ENCODE peak calls at places on chromosome 2, in nine cellular contexts. W, X, U, Y, Q, A, P, D and C are unnamed samples. For H3K36me3, the result is how much of the 10 kb centered on the place peaks cover.

GRCh38 chr2:8441986-8442385 is 239.9 kb upstream of the ID2 start:
- DNase-seq in D (peak), U (no peak), W (no peak), X (no peak), Y (no peak), P (no peak), Q (no peak), A (no peak), C (peak)

GRCh38 chr2:110157153-110157793 is 41.7 kb upstream of the MALL start:
- DNase-seq in P (peak), Q (peak), Y (no peak), W (peak), A (no peak), X (no peak), D (no peak), U (peak), C (no peak)

GRCh38 chr2:38441346-38441745 is 64.3 kb upstream of the ATL2 start:
- DNase-seq in Q (no peak), P (no peak), Y (no peak), W (no peak), X (no peak), D (no peak), U (no peak), A (no peak), C (no peak)

GRCh38 chr2:165700511-165700910 is 93.5 kb downstream of the GALNT3 start:
- DNase-seq in X (no peak), Q (no peak), D (no peak), Y (no peak), A (no peak), W (no peak), P (peak), U (no peak), C (no peak)

GRCh38 chr2:215401896-215402379 is 33.9 kb downstream of the FN1 start:
- DNase-seq in U (no peak), Y (no peak), W (peak), A (no peak), P (no peak), X (no peak), D (no peak), Q (no peak), C (no peak)

GRCh38 chr2:162888641-162889040 is 50.1 kb upstream of the KCNH7 start:
- DNase-seq in U (no peak), Y (no peak), Q (no peak), P (peak), W (no peak), D (no peak), X (no peak), A (no peak), C (no peak)

GRCh38 chr2:196088209-196088608 is 19.6 kb upstream of the DNAH7 start:
- DNase-seq in A (no peak), D (no peak), P (no peak), W (no peak), Q (no peak), Y (no peak), U (peak), X (no peak), C (no peak)

GRCh38 chr2:165825041-165825440 is 31.0 kb upstream of the GALNT3 start:
- DNase-seq in W (no peak), A (no peak), Q (no peak), U (no peak), D (no peak), P (peak), Y (no peak), X (no peak), C (no peak)

GRCh38 chr2:138042311-138042710 is 78.0 kb downstream of the HNMT start:
- DNase-seq in P (no peak), Q (no peak), X (no peak), A (no peak), W (no peak), U (no peak), Y (no peak), D (no peak), C (no peak)

GRCh38 chr2:71843391-71843850 is 304.2 kb downstream of the CYP26B1 start:
- DNase-seq in X (no peak), D (no peak), Q (no peak), Y (no peak), P (no peak), A (no peak), W (no peak), U (no peak), C (no peak)

GRCh38 chr2:144474017-144474416 is 45.9 kb downstream of the ZEB2 start:
- DNase-seq in Y (no peak), D (no peak), W (no peak), Q (no peak), X (no peak), U (no peak), P (peak), A (no peak), C (no peak)

GRCh38 chr2:124542932-124543640 is 518.0 kb downstream of the CNTNAP5 start:
- DNase-seq in P (no peak), A (no peak), X (no peak), W (no peak), Y (no peak), Q (no peak), U (no peak), D (no peak), C (no peak)

GRCh38 chr2:62216113-62216512 is 20.2 kb downstream of the B3GNT2 start:
- DNase-seq in A (no peak), X (no peak), D (no peak), Y (no peak), W (no peak), U (no peak), Q (no peak), P (no peak), C (no peak)

GRCh38 chr2:166338831-166339339 is 36.9 kb downstream of the SCN9A start:
- DNase-seq in Y (no peak), Q (no peak), U (no peak), W (no peak), D (no peak), X (no peak), A (no peak), P (no peak), C (no peak)

GRCh38 chr2:27489118-27489497 is 435 bp downstream of the IFT172 start:
- DNase-seq in U (no peak), W (peak), X (no peak), Y (no peak), D (no peak), P (peak), A (no peak), Q (no peak), C (no peak)

GRCh38 chr2:62465741-62466500 is 40.1 kb downstream of the TMEM17 start:
- DNase-seq in P (no peak), W (no peak), A (no peak), D (no peak), U (no peak), Q (no peak), Y (no peak), X (no peak), C (peak)

GRCh38 chr2:156333274-156333950 is 891 bp upstream of the NR4A2 start:
- DNase-seq in W (peak), Y (no peak), X (no peak), U (no peak), Q (no peak), A (no peak), D (no peak), P (no peak), C (no peak)

GRCh38 chr2:41926614-41927580 is 120.9 kb upstream of the PKDCC start:
- DNase-seq in Q (no peak), P (no peak), W (no peak), U (peak), Y (no peak), X (no peak), D (no peak), A (no peak), C (peak)

GRCh38 chr2:137173514-137173913 is 408.2 kb downstream of the THSD7B start:
- DNase-seq in U (no peak), Q (no peak), X (no peak), D (no peak), P (peak), W (no peak), Y (no peak), A (no peak), C (no peak)

GRCh38 chr2:74577448-74577847 is 22.9 kb downstream of the DOK1 start:
- DNase-seq in X (no peak), P (no peak), Y (no peak), W (no peak), Q (no peak), A (no peak), D (no peak), U (no peak), C (no peak)

GRCh38 chr2:14951569-14952285 is 319.2 kb downstream of the LRATD1 start:
- DNase-seq in D (no peak), Q (no peak), X (no peak), U (no peak), Y (no peak), W (no peak), A (no peak), P (no peak), C (no peak)

GRCh38 chr2:222797308-222797707 is 63.5 kb upstream of the ACSL3 start:
- DNase-seq in P (peak), A (no peak), Q (no peak), Y (no peak), D (no peak), W (peak), X (no peak), U (no peak), C (no peak)

GRCh38 chr2:218569038-218569431 is 396 bp downstream of the CNOT9 start:
- DNase-seq in A (peak), Q (peak), U (peak), D (peak), P (peak), X (peak), W (peak), Y (no peak), C (peak)

GRCh38 chr2:74399785-74400184 is 19.7 kb upstream of the DCTN1 start:
- DNase-seq in U (no peak), P (peak), A (no peak), Y (no peak), W (no peak), Q (no peak), D (no peak), X (no peak), C (no peak)

GRCh38 chr2:86017901-86018896 is 87.5 kb downstream of the POLR1A start:
- DNase-seq in P (no peak), D (peak), Q (peak), A (peak), W (no peak), U (peak), Y (no peak), X (no peak), C (peak)

GRCh38 chr2:3078684-3079083 is 298.9 kb downstream of the EIPR1 start:
- DNase-seq in W (no peak), Q (no peak), P (peak), U (no peak), A (no peak), Y (no peak), D (no peak), X (no peak), C (no peak)

GRCh38 chr2:63124850-63125249 is 74.2 kb downstream of the OTX1 start:
- DNase-seq in X (no peak), W (no peak), U (no peak), Q (no peak), D (no peak), A (no peak), P (no peak), Y (no peak), C (no peak)

GRCh38 chr2:200288670-200289429 is 17.6 kb upstream of the SPATS2L start:
- DNase-seq in X (no peak), W (no peak), A (peak), P (no peak), D (no peak), U (no peak), Q (peak), Y (no peak), C (no peak)

GRCh38 chr2:134122610-134123009 is 131.3 kb upstream of the MGAT5 start:
- DNase-seq in D (no peak), W (no peak), X (no peak), U (no peak), P (peak), Y (no peak), A (no peak), Q (no peak), C (no peak)

GRCh38 chr2:109348645-109349554 is 219.9 kb downstream of the SH3RF3 start:
- DNase-seq in X (peak), Y (no peak), U (no peak), Q (no peak), W (no peak), A (no peak), D (peak), P (no peak), C (no peak)

GRCh38 chr2:55033076-55033742 is 17.0 kb downstream of the RTN4 start:
- DNase-seq in W (no peak), X (no peak), D (no peak), P (no peak), U (no peak), Y (no peak), Q (no peak), A (no peak), C (no peak)

GRCh38 chr2:200367155-200367554 is 60.7 kb downstream of the SPATS2L start:
- DNase-seq in Y (no peak), A (peak), W (no peak), P (no peak), X (no peak), U (no peak), Q (no peak), D (no peak), C (peak)

GRCh38 chr2:83394134-83394965 is 1064.7 kb downstream of the SUCLG1 start:
- DNase-seq in D (no peak), W (no peak), P (no peak), Q (no peak), Y (no peak), X (no peak), A (no peak), U (no peak), C (no peak)

GRCh38 chr2:45993476-45993991 is 303.7 kb upstream of the EPAS1 start:
- DNase-seq in A (peak), Q (peak), U (peak), X (peak), W (peak), Y (no peak), P (peak), D (peak), C (peak)

DNA sequence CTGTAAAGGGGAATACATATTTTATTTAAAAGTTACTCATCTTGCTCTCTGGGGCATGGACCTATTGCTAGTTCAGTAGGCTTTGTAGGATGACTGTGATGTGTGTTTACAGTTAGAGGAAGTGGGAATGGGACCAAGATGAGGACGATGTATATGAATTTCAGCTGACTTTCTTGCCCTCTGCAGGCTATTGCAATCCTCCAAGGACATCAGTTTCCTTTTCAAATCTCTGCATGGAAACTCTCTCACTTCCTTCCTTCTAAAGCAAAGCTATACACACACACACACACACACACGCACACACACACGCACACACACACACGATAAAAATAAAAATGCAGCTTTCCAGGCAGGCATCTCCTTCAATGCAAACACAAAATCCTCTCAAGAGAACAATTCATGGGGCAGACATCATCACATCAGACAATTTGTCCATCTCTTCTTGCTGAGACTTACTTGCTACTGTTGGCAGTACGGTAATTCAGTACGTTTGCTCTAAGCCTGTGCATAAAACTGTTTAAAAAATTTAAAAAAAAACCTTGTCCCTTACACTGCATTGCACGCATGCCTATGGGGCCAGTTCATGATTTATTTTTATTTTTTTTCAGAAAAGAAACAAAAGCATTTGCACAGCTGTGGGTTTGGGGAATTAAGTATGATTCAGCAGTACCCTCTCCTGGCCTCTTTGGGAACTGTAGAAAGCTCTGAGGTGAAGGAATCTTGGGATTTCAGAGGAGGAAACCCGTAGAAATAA is 27.2 kb upstream of the ICOS start:
- DNase-seq in D (peak), P (peak), Y (no peak), X (no peak), W (peak), Q (no peak), A (no peak), U (no peak), C (no peak)
- H3K4me3 ChIP-seq in D (peak), P (no peak), Y (no peak), X (no peak), W (no peak), Q (no peak), A (no peak), U (no peak), C (peak)

GRCh38 chr2:189083088-189083487 is 96.5 kb downstream of the COL5A2 start:
- DNase-seq in W (no peak), A (no peak), D (no peak), X (no peak), Y (no peak), Q (no peak), U (no peak), P (no peak), C (no peak)

GRCh38 chr2:189086710-189087109 is 92.9 kb downstream of the COL5A2 start:
- DNase-seq in A (no peak), D (no peak), Q (no peak), P (peak), W (no peak), Y (no peak), X (no peak), U (no peak), C (no peak)

DNA sequence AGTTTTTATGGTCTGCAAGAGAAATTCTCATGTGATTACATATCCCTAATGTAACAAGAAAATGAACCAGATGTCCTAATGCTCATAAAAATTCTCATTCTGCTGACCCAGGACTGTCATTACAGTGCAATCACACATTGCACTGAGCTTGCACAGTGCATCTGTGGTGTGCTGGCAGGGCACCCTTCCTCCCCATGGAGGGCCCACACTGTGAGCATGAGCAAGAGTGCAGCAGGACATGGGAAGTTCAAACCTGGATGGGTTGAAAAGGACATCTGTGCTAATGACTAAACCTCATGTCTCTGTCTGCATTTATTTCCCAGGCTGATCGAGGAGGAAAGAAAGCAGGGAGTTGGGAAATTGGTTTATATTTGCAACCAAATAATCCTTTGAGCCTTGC is 97.0 kb downstream of the COL5A2 start:
- DNase-seq in P (no peak), Y (no peak), W (no peak), D (no peak), Q (no peak), X (no peak), A (no peak), U (no peak), C (peak)
- H3K36me3 ChIP-seq in P (under half), Y (under half), W (under half), D (under half), Q (under half), X (under half), A (under half), U (under half), C (under half)

GRCh38 chr2:241068136-241068941 is 33.7 kb downstream of the MTERF4 start:
- DNase-seq in X (no peak), P (no peak), D (no peak), U (no peak), Q (peak), Y (no peak), W (no peak), A (no peak), C (peak)

GRCh38 chr2:241066171-241066892 is 35.8 kb downstream of the MTERF4 start:
- DNase-seq in P (no peak), U (no peak), Y (no peak), A (no peak), D (no peak), Q (no peak), X (no peak), W (no peak), C (peak)

GRCh38 chr2:241066893-241067341 is 35.2 kb downstream of the MTERF4 start:
- DNase-seq in D (no peak), X (no peak), P (peak), Y (no peak), U (no peak), A (no peak), W (no peak), Q (no peak), C (peak)

GRCh38 chr2:241068942-241069810 is 32.9 kb downstream of the MTERF4 start:
- DNase-seq in Y (no peak), P (no peak), Q (no peak), A (no peak), D (no peak), U (no peak), X (no peak), W (no peak), C (peak)

DNA sequence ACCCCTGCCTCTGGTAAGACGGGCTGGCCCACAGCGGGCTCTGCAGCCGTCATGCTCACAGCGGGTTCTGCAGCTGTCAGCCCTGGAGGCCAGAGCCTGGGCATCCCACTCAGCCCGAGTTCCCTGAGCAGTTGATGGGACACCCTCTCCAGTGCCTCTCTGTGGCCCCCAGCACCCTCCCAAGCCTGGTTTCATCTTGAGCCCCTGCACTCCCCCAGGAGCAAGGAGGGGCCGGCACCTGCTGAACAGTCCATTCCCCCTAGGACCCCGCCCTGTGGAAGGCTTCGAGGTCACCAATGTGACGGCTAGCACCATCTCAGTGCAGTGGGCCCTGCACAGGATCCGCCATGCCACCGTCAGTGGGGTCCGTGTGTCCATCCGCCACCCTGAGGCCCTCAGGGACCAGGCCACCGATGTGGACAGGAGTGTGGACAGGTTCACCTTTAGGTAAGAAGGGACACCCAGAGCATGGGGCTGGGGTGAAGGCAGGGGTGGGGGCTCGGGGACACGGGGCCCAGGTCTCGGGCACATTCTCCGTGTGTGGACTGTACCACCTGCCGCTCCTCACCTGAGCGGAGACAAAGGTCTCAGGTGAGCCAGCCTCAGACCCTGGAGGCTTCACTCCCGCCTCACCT is 34.5 kb downstream of the MTERF4 start:
- DNase-seq in U (no peak), X (no peak), Y (no peak), P (no peak), W (no peak), A (no peak), Q (no peak), D (no peak), C (peak)
- H3K4me3 ChIP-seq in U (no peak), X (no peak), Y (no peak), P (no peak), W (no peak), A (no peak), Q (no peak), D (no peak), C (no peak)

GRCh38 chr2:239085201-239085992 is 237.5 kb downstream of the TWIST2 start:
- DNase-seq in U (no peak), W (no peak), Q (no peak), P (no peak), Y (no peak), A (no peak), D (no peak), X (no peak), C (no peak)

GRCh38 chr2:239081622-239082021 is 233.7 kb downstream of the TWIST2 start:
- DNase-seq in W (no peak), P (no peak), X (no peak), Q (no peak), Y (no peak), U (no peak), D (no peak), A (no peak), C (peak)

GRCh38 chr2:239086325-239087020 is 238.6 kb downstream of the TWIST2 start:
- DNase-seq in Y (no peak), P (no peak), D (no peak), Q (no peak), U (no peak), A (no peak), X (no peak), W (no peak), C (no peak)

GRCh38 chr2:239082425-239082824 is 234.5 kb downstream of the TWIST2 start:
- DNase-seq in U (no peak), D (no peak), W (no peak), A (no peak), X (no peak), Y (no peak), P (no peak), Q (no peak), C (no peak)

DNA sequence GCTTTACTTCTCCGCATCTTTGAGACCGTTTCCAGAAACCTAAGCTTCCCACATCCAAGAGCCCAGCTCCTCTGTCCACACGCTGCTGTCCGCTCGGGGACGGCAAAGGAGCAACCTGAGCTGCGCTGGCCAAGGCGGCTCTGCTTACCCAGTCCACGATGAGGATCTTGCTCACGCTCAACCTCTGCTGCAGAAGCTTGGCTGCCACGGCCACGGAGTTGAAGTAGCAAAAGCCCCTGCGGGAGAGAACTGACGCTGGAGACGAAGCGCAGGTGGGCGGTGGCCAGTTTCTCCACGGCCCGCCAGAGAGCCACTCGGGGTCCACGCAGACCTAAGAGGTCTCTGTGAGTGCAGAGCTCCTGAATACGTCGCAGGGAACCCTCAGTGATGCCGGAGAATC is 236.1 kb downstream of the TWIST2 start:
- DNase-seq in Y (no peak), W (no peak), U (no peak), A (no peak), P (no peak), Q (no peak), D (no peak), X (no peak), C (no peak)
- H3K36me3 ChIP-seq in Y (half or more), W (under half), U (under half), A (under half), P (under half), Q (under half), D (under half), X (under half), C (under half)